ENCODE peak calls at places on chromosomes 6 and 20, in ten cellular contexts. T is substantia nigra; K is cardiac muscle cell; S is GM23338; N is ovary; J is tibial artery; C is CD8-positive, alpha-beta memory T cell; Q is uterus; Z is thoracic aorta; B is endothelial cell of umbilical vein. M is an unnamed sample.
A peak's percentile ranks its signal among the peaks of the same experiment; 100 is the strongest.

GRCh38 chr20:16378122-16378521 is 195.1 kb downstream of the KIF16B start:
- DNase-seq in N (no peak), Q (no peak), B (no peak), Z (no peak), J (no peak), C (no peak), S (no peak), K (no peak), T (no peak), M (no peak)

GRCh38 chr20:7723284-7723683 is 217.0 kb downstream of the HAO1 start:
- DNase-seq in N (no peak), S (no peak), Q (no peak), K (no peak), B (peak; percentile 66), C (no peak), Z (no peak), J (no peak), T (no peak), M (no peak)

GRCh38 chr6:34238507-34239239 is 2.0 kb downstream of the HMGA1 start:
- DNase-seq in T (no peak), J (no peak), K (no peak), C (no peak), Z (no peak), Q (no peak), B (no peak), N (peak; percentile 15), S (no peak), M (no peak)

GRCh38 chr20:21465799-21466198 is 48.1 kb downstream of the NKX2-2 start:
- DNase-seq in T (no peak), S (no peak), Z (no peak), B (no peak), C (no peak), Q (no peak), J (no peak), K (no peak), N (no peak), M (no peak)

GRCh38 chr6:149895702-149896310 is 2.1 kb downstream of the RAET1E start:
- DNase-seq in Z (peak; percentile 24), B (peak; percentile 58), N (peak; percentile 35), S (no peak), C (peak; percentile 59), J (peak; percentile 63), K (no peak), T (no peak), Q (no peak), M (no peak)

GRCh38 chr6:42141603-42142117 is 760 bp downstream of the C6orf132 start:
- DNase-seq in Q (no peak), N (no peak), Z (no peak), T (no peak), C (no peak), J (no peak), K (no peak), B (no peak), S (no peak), M (no peak)

GRCh38 chr20:21387528-21387927 is 9.8 kb downstream of the NKX2-4 start:
- DNase-seq in S (no peak), J (no peak), Q (no peak), N (no peak), B (no peak), K (no peak), Z (no peak), C (no peak), T (no peak), M (no peak)

GRCh38 chr6:170107606-170108222 is 183.2 kb downstream of the DLL1 start:
- DNase-seq in Z (no peak), T (no peak), Q (no peak), N (peak; percentile 5), C (no peak), S (no peak), B (no peak), K (no peak), J (peak; percentile 6), M (no peak)

GRCh38 chr20:49519212-49519712 is 36.8 kb upstream of the KCNB1 start:
- DNase-seq in S (no peak), Z (no peak), T (no peak), J (no peak), Q (no peak), N (no peak), C (no peak), B (no peak), K (no peak), M (no peak)

GRCh38 chr6:148501178-148501590 is 158.5 kb downstream of the SASH1 start:
- DNase-seq in C (no peak), B (no peak), N (peak; percentile 56), S (no peak), Q (peak; percentile 62), K (no peak), Z (peak; percentile 41), J (peak; percentile 85), T (no peak), M (no peak)

GRCh38 chr20:22048241-22048640 is 342.8 kb downstream of the PAX1 start:
- DNase-seq in T (no peak), N (no peak), Q (no peak), S (no peak), K (no peak), Z (no peak), B (no peak), J (no peak), C (no peak), M (no peak)

GRCh38 chr6:37373822-37374514 is 20.2 kb downstream of the RNF8 start:
- DNase-seq in J (no peak), N (no peak), S (no peak), K (no peak), C (no peak), Q (no peak), T (no peak), Z (no peak), B (peak; percentile 40), M (no peak)

GRCh38 chr6:125793280-125793679 is 2.5 kb downstream of the NCOA7 start:
- DNase-seq in Z (no peak), S (peak; percentile 56), N (no peak), J (no peak), K (no peak), T (no peak), C (no peak), Q (no peak), B (peak; percentile 72), M (no peak)

GRCh38 chr6:77403424-77403823 is 59.9 kb downstream of the HTR1B start:
- DNase-seq in Z (no peak), J (no peak), N (no peak), K (peak; percentile 16), T (no peak), B (no peak), S (no peak), Q (no peak), C (no peak), M (no peak)

GRCh38 chr6:16698988-16699868 is 62.0 kb downstream of the ATXN1 start:
- DNase-seq in T (no peak), Z (no peak), Q (no peak), S (no peak), K (no peak), C (peak; percentile 59), B (no peak), J (no peak), N (no peak), M (no peak)

GRCh38 chr6:16700202-16700997 is 60.9 kb downstream of the ATXN1 start:
- DNase-seq in B (peak; percentile 32), N (no peak), C (peak; percentile 66), S (peak; percentile 41), Q (no peak), J (no peak), Z (no peak), K (peak; percentile 22), T (no peak), M (no peak)

GRCh38 chr6:16698163-16698533 is 63.1 kb downstream of the ATXN1 start:
- DNase-seq in C (no peak), K (no peak), Z (no peak), B (no peak), J (no peak), S (no peak), Q (no peak), T (no peak), N (no peak), M (no peak)

GRCh38 chr6:16694789-16695188 is 66.5 kb downstream of the ATXN1 start:
- DNase-seq in N (no peak), C (no peak), Z (no peak), T (no peak), S (no peak), K (no peak), Q (no peak), B (no peak), J (no peak), M (no peak)

GRCh38 chr6:16697437-16698162 is 63.7 kb downstream of the ATXN1 start:
- DNase-seq in S (no peak), Z (no peak), Q (no peak), K (no peak), C (no peak), B (no peak), N (no peak), T (no peak), J (no peak), M (no peak)
- H3K27ac ChIP-seq in S (no peak overlapping the region), Z (no peak overlapping the region), Q (peak overlapping the region; percentile 85), K (no peak overlapping the region), C (peak overlapping the region; percentile 86), B (no peak overlapping the region), N (no peak overlapping the region), T (no peak overlapping the region), J (peak overlapping the region; percentile 78), M (no peak overlapping the region)

GRCh38 chr6:108850669-108851467 is 2.6 kb downstream of the ARMC2 start:
- DNase-seq in C (no peak), N (peak; percentile 46), J (peak; percentile 64), K (no peak), T (no peak), Q (no peak), S (no peak), B (no peak), Z (no peak), M (no peak)
- H3K27ac ChIP-seq in C (no peak overlapping the region), N (no peak overlapping the region), J (peak overlapping the region; percentile 68), K (no peak overlapping the region), T (no peak overlapping the region), Q (peak overlapping the region; percentile 28), S (no peak overlapping the region), B (no peak overlapping the region), Z (no peak overlapping the region), M (peak overlapping the region; percentile 28)

GRCh38 chr20:574297-574942 is 30.8 kb upstream of the CSNK2A1 start:
- DNase-seq in N (no peak), S (peak; percentile 67), B (peak; percentile 70), C (no peak), T (no peak), Q (no peak), J (no peak), Z (no peak), K (no peak), M (no peak)
- H3K27ac ChIP-seq in N (no peak overlapping the region), S (peak overlapping the region; percentile 65), B (peak overlapping the region; percentile 77), C (no peak overlapping the region), T (no peak overlapping the region), Q (no peak overlapping the region), J (no peak overlapping the region), Z (no peak overlapping the region), K (no peak overlapping the region), M (no peak overlapping the region)

GRCh38 chr6:20241102-20241501 is 28.8 kb upstream of the MBOAT1 start:
- DNase-seq in J (no peak), Q (no peak), N (no peak), C (no peak), S (no peak), Z (no peak), T (no peak), B (no peak), K (no peak), M (no peak)
- H3K27ac ChIP-seq in J (no peak overlapping the region), Q (no peak overlapping the region), N (no peak overlapping the region), C (no peak overlapping the region), S (no peak overlapping the region), Z (no peak overlapping the region), T (no peak overlapping the region), B (no peak overlapping the region), K (no peak overlapping the region), M (no peak overlapping the region)